ENCODE peak calls at places on chromosomes 4 and X, in eight cellular contexts. Y, U, F, P, L, Z, X and J are unnamed samples.

GRCh38 chr4:113781439-113782040 is 20.0 kb upstream of the CAMK2D start:
- DNase-seq in U (no peak), F (no peak), L (no peak), X (peak; percentile 25), Y (no peak), Z (peak; percentile 56), P (no peak), J (no peak)

GRCh38 chr4:6957994-6958393 is 48.4 kb downstream of the TBC1D14 start:
- DNase-seq in F (no peak), Z (no peak), Y (no peak), L (no peak), U (no peak), X (no peak), P (no peak), J (no peak)

GRCh38 chr4:47631161-47631560 is 146.1 kb downstream of the ATP10D start:
- DNase-seq in P (no peak), F (no peak), U (no peak), Y (no peak), Z (no peak), L (no peak), X (no peak), J (no peak)

GRCh38 chr4:5887361-5888221 is 5.3 kb downstream of the CRMP1 start:
- DNase-seq in Z (no peak), U (no peak), F (no peak), P (no peak), X (no peak), Y (peak; percentile 14), L (no peak), J (no peak)

GRCh38 chr4:25020240-25020639 is 10.5 kb downstream of the LGI2 start:
- DNase-seq in F (no peak), Y (no peak), L (no peak), U (no peak), P (no peak), Z (no peak), X (no peak), J (peak; percentile 25)

GRCh38 chrX:53682885-53683555 is 3.5 kb downstream of the HUWE1 start:
- DNase-seq in U (no peak), L (no peak), Y (peak; percentile 34), P (no peak), X (peak; percentile 33), Z (peak; percentile 47), F (no peak), J (no peak)

GRCh38 chr4:126264839-126265238 is 950.1 kb downstream of the FAT4 start:
- DNase-seq in Z (peak; percentile 42), P (no peak), U (no peak), Y (no peak), F (no peak), L (peak; percentile 1), X (no peak), J (no peak)

GRCh38 chr4:11598591-11598990 is 169.9 kb upstream of the HS3ST1 start:
- DNase-seq in X (no peak), F (no peak), L (no peak), U (no peak), P (no peak), Z (peak; percentile 35), Y (no peak), J (no peak)

GRCh38 chr4:87270144-87270543 is 49.7 kb upstream of the KLHL8 start:
- DNase-seq in Z (peak; percentile 67), F (no peak), L (peak; percentile 6), Y (peak; percentile 12), U (no peak), P (no peak), X (no peak), J (no peak)

GRCh38 chr4:10611673-10612072 is 72.9 kb downstream of the CLNK start:
- DNase-seq in Z (peak; percentile 85), Y (no peak), F (no peak), L (peak; percentile 47), U (no peak), X (no peak), P (no peak), J (no peak)

GRCh38 chr4:168641811-168642140 is 144.9 kb downstream of the PALLD start:
- DNase-seq in U (no peak), P (no peak), F (no peak), L (no peak), X (no peak), Z (no peak), Y (no peak), J (no peak)

GRCh38 chrX:18036394-18036793 is 175.3 kb upstream of the RAI2 start:
- DNase-seq in P (no peak), F (no peak), U (no peak), Y (no peak), L (no peak), Z (no peak), X (no peak), J (no peak)

GRCh38 chr4:77092832-77093800 is 17.3 kb upstream of the CCNI start:
- DNase-seq in X (no peak), Y (no peak), F (peak; percentile 45), U (no peak), P (no peak), L (no peak), Z (peak; percentile 95), J (no peak)

GRCh38 chrX:15315509-15315908 is at the start of gene ASB11:
- DNase-seq in L (no peak), U (no peak), Y (no peak), X (no peak), F (no peak), P (no peak), Z (no peak), J (no peak)

GRCh38 chr4:184769285-184769825 is 35.5 kb upstream of the CENPU start:
- DNase-seq in Z (no peak), P (no peak), Y (no peak), U (no peak), F (no peak), L (no peak), X (no peak), J (no peak)

GRCh38 chr4:53804719-53805118 is 213.4 kb upstream of the LNX1 start:
- DNase-seq in X (no peak), L (peak; percentile 5), P (no peak), Z (peak; percentile 21), F (peak; percentile 15), Y (peak; percentile 50), U (no peak), J (no peak)

GRCh38 chr4:77240469-77241066 is 83.6 kb downstream of the CCNG2 start:
- DNase-seq in U (peak; percentile 54), L (peak; percentile 20), Z (peak; percentile 50), F (no peak), X (peak; percentile 54), Y (peak; percentile 9), P (peak; percentile 6), J (no peak)

GRCh38 chrX:16559206-16559619 is 90.7 kb upstream of the S100G start:
- DNase-seq in P (no peak), X (no peak), Z (no peak), Y (no peak), F (no peak), L (no peak), U (no peak), J (no peak)

GRCh38 chrX:70476934-70477733 is 32.5 kb downstream of the DLG3 start:
- DNase-seq in Y (peak; percentile 52), Z (peak; percentile 82), X (no peak), F (no peak), P (no peak), U (peak; percentile 55), L (peak; percentile 26), J (no peak)

GRCh38 chrX:88146577-88146976 is 600.4 kb upstream of the CPXCR1 start:
- DNase-seq in Z (no peak), L (no peak), U (no peak), F (no peak), P (no peak), Y (no peak), X (no peak), J (no peak)

GRCh38 chr4:1758306-1759121 is 34.6 kb upstream of the FGFR3 start:
- DNase-seq in Y (no peak), Z (no peak), X (no peak), F (no peak), L (no peak), P (no peak), U (peak; percentile 79), J (no peak)

GRCh38 chr4:140049924-140050681 is 103.9 kb downstream of the MAML3 start:
- DNase-seq in U (no peak), Z (no peak), F (no peak), L (no peak), Y (no peak), P (no peak), X (no peak), J (no peak)

GRCh38 chrX:95063554-95063953 is 1389.5 kb downstream of the FAM133A start:
- DNase-seq in U (no peak), Z (no peak), Y (no peak), F (no peak), X (no peak), P (no peak), L (no peak), J (no peak)

GRCh38 chr4:91758487-91758886 is 545.3 kb upstream of the GRID2 start:
- DNase-seq in F (no peak), P (no peak), U (no peak), Y (no peak), Z (no peak), X (no peak), L (peak; percentile 0), J (no peak)

GRCh38 chr4:6172093-6172926 is 28.0 kb downstream of the JAKMIP1 start:
- DNase-seq in U (no peak), X (no peak), L (no peak), F (no peak), P (no peak), Z (no peak), Y (no peak), J (no peak)

GRCh38 chr4:53049528-53049927 is 187.4 kb downstream of the RASL11B start:
- DNase-seq in U (no peak), X (no peak), Z (no peak), P (no peak), L (no peak), F (no peak), Y (no peak), J (no peak)

GRCh38 chr4:185096032-185096653 is 46.9 kb upstream of the SLC25A4 start:
- DNase-seq in U (no peak), Y (peak; percentile 3), F (peak; percentile 7), P (no peak), Z (peak; percentile 59), L (no peak), X (peak; percentile 30), J (no peak)

GRCh38 chr4:76696109-76696508 is 201.8 kb downstream of the SOWAHB start:
- DNase-seq in Z (peak; percentile 58), Y (no peak), U (no peak), F (no peak), L (no peak), P (no peak), X (no peak), J (no peak)

GRCh38 chrX:42108140-42108503 is 184.8 kb upstream of the CASK start:
- DNase-seq in Y (no peak), U (no peak), L (no peak), Z (no peak), F (no peak), X (no peak), P (no peak), J (no peak)